ENCODE peak calls at places on chromosomes 11 and 22, in seven cellular contexts. L, I, S, P, W, T and N are unnamed samples.

GRCh38 chr11:132590986-132591385 is 941.3 kb downstream of the OPCML start:
- DNase-seq in L (no peak), I (no peak), S (no peak), P (no peak), W (no peak), T (no peak), N (no peak)

GRCh38 chr11:116776522-116776984 is 3.8 kb upstream of the BUD13 start:
- DNase-seq in L (no peak), I (no peak), S (no peak), P (no peak), W (no peak), T (no peak), N (no peak)

GRCh38 chr11:76735841-76736240 is 47.3 kb upstream of the TSKU start:
- DNase-seq in L (no peak), I (no peak), S (no peak), P (no peak), W (no peak), T (no peak), N (no peak)

GRCh38 chr22:23700706-23701105 is 9.9 kb downstream of the RGL4 start:
- DNase-seq in L (no peak), I (peak; percentile 91), S (no peak), P (no peak), W (no peak), T (no peak), N (no peak)

GRCh38 chr22:45585437-45585755 is 82.7 kb downstream of the FBLN1 start:
- DNase-seq in L (no peak), I (peak; percentile 19), S (no peak), P (no peak), W (no peak), T (no peak), N (no peak)

GRCh38 chr11:47784785-47785381 is 17.7 kb upstream of the FNBP4 start:
- DNase-seq in L (no peak), I (no peak), S (no peak), P (no peak), W (no peak), T (no peak), N (no peak)

GRCh38 chr11:24531528-24531927 is 34.7 kb downstream of the LUZP2 start:
- DNase-seq in L (no peak), I (peak; percentile 44), S (no peak), P (no peak), W (no peak), T (no peak), N (no peak)

GRCh38 chr11:87143663-87144062 is 105.9 kb downstream of the TMEM135 start:
- DNase-seq in L (no peak), I (no peak), S (no peak), P (no peak), W (no peak), T (no peak), N (no peak)

GRCh38 chr11:124798991-124799383 is 1.2 kb downstream of the MSANTD2 start:
- DNase-seq in L (no peak), I (peak; percentile 39), S (no peak), P (peak; percentile 24), W (no peak), T (peak; percentile 5), N (no peak)

GRCh38 chr11:124801014-124801413 is 808 bp upstream of the MSANTD2 start:
- DNase-seq in L (no peak), I (peak; percentile 65), S (no peak), P (no peak), W (no peak), T (no peak), N (no peak)

GRCh38 chr11:124799384-124800225 is 601 bp downstream of the MSANTD2 start:
- DNase-seq in L (peak; percentile 16), I (peak; percentile 30), S (peak; percentile 28), P (peak; percentile 57), W (no peak), T (peak; percentile 28), N (peak; percentile 34)

GRCh38 chr11:124801636-124802312 is 1.6 kb upstream of the MSANTD2 start:
- DNase-seq in L (no peak), I (peak; percentile 16), S (no peak), P (no peak), W (no peak), T (no peak), N (no peak)

GRCh38 chr11:124800226-124800929 is at the start of gene MSANTD2:
- DNase-seq in L (peak; percentile 82), I (peak; percentile 80), S (peak; percentile 86), P (peak; percentile 85), W (peak; percentile 79), T (peak; percentile 78), N (peak; percentile 76)
- TF ChIP-seq CTCF in L (no peak), I (peak; percentile 4), S (no peak), P (no peak), W (no peak), T (no peak), N (no peak)

GRCh38 chr11:114199051-114199450 is 97.1 kb upstream of the NNMT start:
- DNase-seq in L (no peak), I (no peak), S (no peak), P (no peak), W (no peak), T (no peak), N (no peak)

GRCh38 chr11:114196994-114197702 is 99.1 kb upstream of the NNMT start:
- DNase-seq in L (no peak), I (peak; percentile 39), S (no peak), P (no peak), W (no peak), T (no peak), N (no peak)

GRCh38 chr11:114193730-114194674 is 102.2 kb upstream of the NNMT start:
- DNase-seq in L (peak; percentile 68), I (peak; percentile 78), S (no peak), P (no peak), W (no peak), T (no peak), N (no peak)

GRCh38 chr11:114197799-114198500 is 98.2 kb upstream of the NNMT start:
- DNase-seq in L (peak; percentile 69), I (peak; percentile 100), S (peak; percentile 85), P (no peak), W (peak; percentile 90), T (peak; percentile 47), N (no peak)

DNA sequence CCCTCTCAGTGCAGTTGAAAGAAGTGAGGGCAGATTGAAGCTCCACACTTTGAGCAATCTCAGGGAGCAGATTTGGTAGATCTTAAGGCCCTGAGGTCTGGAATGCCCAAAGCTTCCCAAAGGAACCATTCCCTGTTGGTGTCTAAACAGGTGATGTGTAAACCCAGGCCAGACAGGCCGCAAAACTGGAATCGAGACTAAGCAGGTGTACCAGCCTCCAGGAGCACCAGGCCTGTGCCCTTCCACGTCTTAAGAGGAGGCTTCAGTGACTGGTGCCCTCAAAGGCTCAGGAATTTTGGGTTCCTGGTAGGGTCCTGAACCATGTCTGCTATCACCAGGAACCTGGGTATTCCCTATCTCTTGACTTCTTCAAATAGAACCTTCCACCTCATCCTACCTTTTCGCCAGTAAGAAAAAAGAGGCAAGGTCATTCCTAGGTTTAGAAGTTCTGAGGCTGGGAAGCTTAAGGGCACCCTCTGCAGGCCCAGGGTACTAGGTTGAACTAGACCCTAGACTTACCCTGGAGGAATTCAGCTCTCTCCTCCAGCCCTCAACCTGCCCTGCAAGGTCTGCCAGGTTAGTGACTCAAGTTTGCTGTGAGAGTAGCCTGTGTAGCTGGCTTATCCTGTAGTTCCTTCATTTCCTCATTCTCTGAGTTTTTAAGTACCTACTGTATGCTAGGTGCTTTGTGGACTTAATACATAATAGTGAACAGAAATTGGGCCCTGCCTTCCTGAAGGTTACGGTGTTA is 100.0 kb upstream of the NNMT start:
- DNase-seq in L (no peak), I (no peak), S (peak; percentile 78), P (no peak), W (no peak), T (peak; percentile 72), N (no peak)
- TF ChIP-seq CTCF in L (no peak), I (peak; percentile 2), S (no peak), P (no peak), W (no peak), T (no peak), N (no peak)

GRCh38 chr11:102267602-102268001 is 49.7 kb upstream of the BIRC3 start:
- DNase-seq in L (no peak), I (peak; percentile 66), S (no peak), P (no peak), W (no peak), T (no peak), N (no peak)

GRCh38 chr11:102269927-102270326 is 47.4 kb upstream of the BIRC3 start:
- DNase-seq in L (no peak), I (peak; percentile 42), S (no peak), P (no peak), W (no peak), T (no peak), N (no peak)

GRCh38 chr11:102268985-102269470 is 48.3 kb upstream of the BIRC3 start:
- DNase-seq in L (no peak), I (no peak), S (no peak), P (no peak), W (no peak), T (no peak), N (no peak)

GRCh38 chr11:102266111-102266510 is 51.2 kb upstream of the BIRC3 start:
- DNase-seq in L (no peak), I (no peak), S (no peak), P (no peak), W (no peak), T (no peak), N (no peak)

DNA sequence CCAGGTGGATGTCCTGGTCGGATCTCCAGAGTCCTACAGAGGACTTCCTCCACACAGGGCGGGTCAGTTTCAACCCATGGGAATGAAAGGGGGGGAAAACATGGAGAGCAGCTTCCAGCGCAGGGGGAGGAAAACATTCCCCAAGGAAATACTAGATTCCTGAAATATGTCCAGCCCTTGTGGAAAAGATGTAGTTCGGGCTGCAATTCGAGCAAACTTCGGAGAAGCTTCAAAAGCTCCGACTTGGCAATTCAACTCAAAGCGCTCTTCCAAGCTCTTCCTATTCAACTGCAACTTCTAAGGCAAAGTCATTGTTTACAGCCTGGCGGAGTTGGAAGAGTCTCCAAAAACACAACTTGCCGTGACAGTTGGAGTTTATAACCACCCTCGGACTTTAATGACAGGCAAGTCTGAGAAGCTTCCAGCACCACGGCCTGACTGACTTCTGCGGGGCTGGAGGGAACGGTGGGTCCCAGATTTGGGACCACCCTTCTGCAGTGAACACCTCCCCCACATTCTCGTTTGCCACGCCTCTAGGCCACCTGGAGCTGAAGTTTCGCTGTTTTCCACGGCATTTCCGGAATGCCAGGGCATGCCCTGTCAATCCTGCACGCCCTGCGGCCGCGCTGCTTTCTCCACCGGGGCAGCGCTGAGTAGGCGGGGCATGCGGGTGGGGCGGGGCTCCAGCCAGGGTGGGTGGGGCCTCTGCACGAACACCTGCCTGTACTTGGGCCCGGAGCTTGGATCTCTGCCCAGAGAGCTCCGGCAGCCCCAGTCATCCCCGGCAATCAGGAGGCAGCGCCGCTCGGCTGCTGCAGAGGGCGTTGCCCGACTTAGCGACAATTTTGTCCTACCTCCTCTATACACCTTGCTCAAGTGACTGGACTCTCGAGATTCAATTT is 49.0 kb upstream of the BIRC3 start:
- DNase-seq in L (peak; percentile 85), I (peak; percentile 78), S (peak; percentile 95), P (peak; percentile 62), W (peak; percentile 65), T (peak; percentile 90), N (peak; percentile 27)
- TF ChIP-seq CTCF in L (peak; percentile 16), I (peak; percentile 67), S (no peak), P (no peak), W (peak; percentile 53), T (no peak), N (peak; percentile 63)

DNA sequence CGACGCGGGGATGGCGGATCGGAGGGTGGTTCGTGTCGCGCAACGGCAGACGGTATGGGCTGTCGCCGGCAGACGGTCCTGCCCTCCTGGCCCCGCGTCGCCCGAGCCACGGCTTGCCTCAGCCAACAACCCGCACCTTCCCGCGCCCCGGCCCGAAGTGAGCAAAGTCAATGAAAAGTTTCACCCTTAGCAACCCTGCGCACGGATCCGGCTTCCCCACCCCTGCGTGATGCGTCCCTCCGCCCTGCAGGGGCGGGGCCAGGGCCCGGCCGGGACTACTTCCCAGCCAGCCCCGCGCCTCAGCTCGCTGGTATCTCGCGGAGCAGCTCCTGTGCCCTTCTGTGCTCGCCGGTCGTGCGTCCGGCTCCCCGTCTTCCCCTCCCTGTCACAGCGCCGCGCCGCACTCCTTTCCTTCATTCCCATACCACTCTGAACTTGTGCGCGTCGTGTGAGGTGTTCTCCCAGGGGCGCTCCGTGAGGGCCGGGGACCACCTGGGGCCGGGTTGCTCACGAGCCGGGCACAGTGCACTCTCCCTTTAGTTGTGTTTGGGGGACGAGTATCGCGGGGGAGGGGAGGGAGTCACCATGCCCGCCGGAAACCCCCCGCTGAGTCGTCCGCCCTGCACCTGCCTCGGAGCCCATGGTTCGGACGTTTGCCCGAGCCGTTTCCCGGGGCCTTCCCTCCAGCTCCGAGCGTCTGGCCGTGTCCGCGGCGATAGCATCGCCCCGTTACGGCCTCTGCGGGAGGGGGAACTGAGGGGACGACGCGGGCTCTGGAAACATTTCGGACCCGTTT is at the start of gene TOB2:
- DNase-seq in L (peak; percentile 96), I (peak; percentile 97), S (peak; percentile 96), P (peak; percentile 95), W (peak; percentile 97), T (peak; percentile 97), N (peak; percentile 96)
- TF ChIP-seq CTCF in L (no peak), I (no peak), S (no peak), P (no peak), W (no peak), T (no peak), N (no peak)